ENCODE peak calls at places on chromosomes 6 and 20, in seven cellular contexts. J, S, C, L, E, B and D are unnamed samples.

GRCh38 chr20:39019805-39020325 is 57.7 kb downstream of the DHX35 start:
- DNase-seq in J (no peak), S (peak), C (no peak), L (no peak), E (no peak), B (no peak), D (no peak)

GRCh38 chr6:11460837-11461661 is 76.5 kb upstream of the TMEM170B start:
- DNase-seq in J (no peak), S (no peak), C (no peak), L (no peak), E (peak), B (no peak), D (no peak)

GRCh38 chr6:1701668-1702353 is 92.1 kb downstream of the FOXC1 start:
- DNase-seq in J (no peak), S (no peak), C (peak), L (no peak), E (no peak), B (peak), D (no peak)

GRCh38 chr6:33702345-33702977 is 9.0 kb downstream of the UQCC2 start:
- DNase-seq in J (no peak), S (peak), C (peak), L (peak), E (peak), B (peak), D (no peak)

GRCh38 chr6:3517350-3517749 is 60.5 kb upstream of the SLC22A23 start:
- DNase-seq in J (no peak), S (no peak), C (peak), L (no peak), E (no peak), B (peak), D (no peak)

GRCh38 chr6:163836916-163837660 is 422.6 kb downstream of the QKI start:
- DNase-seq in J (no peak), S (no peak), C (no peak), L (no peak), E (no peak), B (no peak), D (no peak)

GRCh38 chr20:51732454-51732791 is 35.8 kb downstream of the ATP9A start:
- DNase-seq in J (no peak), S (no peak), C (no peak), L (no peak), E (no peak), B (no peak), D (no peak)

GRCh38 chr20:47055699-47056369 is 161.2 kb downstream of the EYA2 start:
- DNase-seq in J (no peak), S (no peak), C (no peak), L (no peak), E (no peak), B (no peak), D (no peak)